ENCODE peak calls at places on chromosome 5, in four cellular contexts. T is glutamatergic neuron, Q is endothelial cell, H is HFFc6. W is an unnamed sample.

GRCh38 chr5:111668713-111669112 is 88.3 kb downstream of the NREP start:
- DNase-seq in T (no peak), Q (no peak), H (peak), W (no peak)

GRCh38 chr5:157026789-157027424 is 32.0 kb downstream of the HAVCR1 start:
- DNase-seq in T (no peak), Q (no peak), H (no peak), W (no peak)

GRCh38 chr5:119355636-119356383 is at the start of gene TNFAIP8:
- DNase-seq in T (peak), Q (peak), H (peak), W (peak)

GRCh38 chr5:37774912-37775483 is 64.8 kb downstream of the GDNF start:
- DNase-seq in T (no peak), Q (no peak), H (peak), W (no peak)

GRCh38 chr5:127386557-127386956 is 96.0 kb downstream of the MEGF10 start:
- DNase-seq in T (no peak), Q (no peak), H (peak), W (no peak)

GRCh38 chr5:116626945-116627679 is 52.5 kb upstream of the SEMA6A start:
- DNase-seq in T (no peak), Q (no peak), H (no peak), W (no peak)

GRCh38 chr5:73892806-73893205 is 266.8 kb downstream of the ARHGEF28 start:
- DNase-seq in T (no peak), Q (no peak), H (peak), W (no peak)

GRCh38 chr5:173515526-173515925 is 100.9 kb downstream of the BOD1 start:
- DNase-seq in T (no peak), Q (no peak), H (peak), W (no peak)

GRCh38 chr5:41793156-41793770 is 77.0 kb downstream of the OXCT1 start:
- DNase-seq in T (no peak), Q (no peak), H (peak), W (no peak)

GRCh38 chr5:170896779-170897178 is 35.0 kb downstream of the RANBP17 start:
- DNase-seq in T (peak), Q (peak), H (no peak), W (no peak)

DNA sequence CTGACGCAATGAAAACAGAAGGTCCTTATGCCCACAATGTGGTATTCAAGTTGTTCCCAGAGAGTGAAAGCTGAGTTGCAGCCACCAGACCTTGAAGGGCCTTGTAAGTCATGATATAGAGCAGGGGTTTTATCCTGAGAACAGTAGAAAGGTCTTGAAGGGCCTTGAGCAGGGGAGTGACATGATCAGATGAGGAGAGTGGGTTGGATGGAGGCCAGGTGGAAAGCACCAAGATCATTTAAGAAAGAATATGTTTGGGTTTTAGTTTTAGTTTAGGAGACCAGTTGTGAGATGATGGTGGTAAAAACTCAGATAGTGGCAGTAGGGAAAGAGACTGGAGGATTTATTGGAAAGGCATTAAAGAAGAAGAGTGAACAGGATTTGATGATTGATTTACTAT is 5.9 kb downstream of the ITGA2 start:
- DNase-seq in T (no peak), Q (no peak), H (no peak), W (no peak)
- TF ChIP-seq CTCF in T (no peak), Q (no peak), H (no peak), W (no peak)

GRCh38 chr5:65035212-65036206 is 266.8 kb downstream of the CWC27 start:
- DNase-seq in T (peak), Q (peak), H (peak), W (peak)
- TF ChIP-seq CTCF in T (peak), Q (no peak), H (no peak), W (no peak)

GRCh38 chr5:180291234-180291940 is 496 bp downstream of the MAPK9 start:
- DNase-seq in T (peak), Q (peak), H (no peak), W (no peak)
- TF ChIP-seq CTCF in T (no peak), Q (no peak), H (peak), W (no peak)

GRCh38 chr5:120447706-120448239 is 16.3 kb upstream of the PRR16 start:
- DNase-seq in T (no peak), Q (no peak), H (no peak), W (no peak)
- TF ChIP-seq CTCF in T (no peak), Q (no peak), H (peak), W (no peak)

GRCh38 chr5:91302335-91302734 is 80.8 kb downstream of the ARRDC3 start:
- DNase-seq in T (no peak), Q (no peak), H (no peak), W (no peak)
- TF ChIP-seq CTCF in T (no peak), Q (no peak), H (peak), W (no peak)

GRCh38 chr5:69007086-69007672 is 86.6 kb upstream of the SLC30A5 start:
- DNase-seq in T (no peak), Q (no peak), H (no peak), W (no peak)

GRCh38 chr5:69001605-69002004 is 92.2 kb upstream of the SLC30A5 start:
- DNase-seq in T (no peak), Q (no peak), H (no peak), W (no peak)

GRCh38 chr5:69006030-69006429 is 87.8 kb upstream of the SLC30A5 start:
- DNase-seq in T (no peak), Q (no peak), H (no peak), W (no peak)

GRCh38 chr5:69007726-69008368 is 86.0 kb upstream of the SLC30A5 start:
- DNase-seq in T (peak), Q (peak), H (peak), W (peak)

DNA sequence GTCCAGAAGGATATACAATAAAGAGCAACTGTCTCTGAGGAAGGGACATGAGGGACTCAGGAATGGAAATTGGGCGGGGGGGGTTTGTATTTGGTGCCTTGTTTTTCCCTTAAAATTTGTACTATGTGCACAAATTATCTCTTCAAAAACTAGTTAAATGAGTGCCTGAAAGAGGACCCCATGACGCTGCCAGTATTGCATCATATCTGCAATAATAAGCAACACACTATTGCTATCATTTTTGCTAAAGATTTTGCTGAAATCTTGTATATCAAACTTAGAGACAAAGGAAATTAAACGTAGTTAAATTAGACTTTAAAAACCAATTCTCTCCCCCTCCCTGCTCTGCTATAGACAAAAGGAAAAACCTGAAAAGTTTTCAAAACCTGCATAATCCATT is 89.7 kb upstream of the SLC30A5 start:
- DNase-seq in T (no peak), Q (no peak), H (no peak), W (no peak)
- TF ChIP-seq CTCF in T (no peak), Q (no peak), H (no peak), W (no peak)

DNA sequence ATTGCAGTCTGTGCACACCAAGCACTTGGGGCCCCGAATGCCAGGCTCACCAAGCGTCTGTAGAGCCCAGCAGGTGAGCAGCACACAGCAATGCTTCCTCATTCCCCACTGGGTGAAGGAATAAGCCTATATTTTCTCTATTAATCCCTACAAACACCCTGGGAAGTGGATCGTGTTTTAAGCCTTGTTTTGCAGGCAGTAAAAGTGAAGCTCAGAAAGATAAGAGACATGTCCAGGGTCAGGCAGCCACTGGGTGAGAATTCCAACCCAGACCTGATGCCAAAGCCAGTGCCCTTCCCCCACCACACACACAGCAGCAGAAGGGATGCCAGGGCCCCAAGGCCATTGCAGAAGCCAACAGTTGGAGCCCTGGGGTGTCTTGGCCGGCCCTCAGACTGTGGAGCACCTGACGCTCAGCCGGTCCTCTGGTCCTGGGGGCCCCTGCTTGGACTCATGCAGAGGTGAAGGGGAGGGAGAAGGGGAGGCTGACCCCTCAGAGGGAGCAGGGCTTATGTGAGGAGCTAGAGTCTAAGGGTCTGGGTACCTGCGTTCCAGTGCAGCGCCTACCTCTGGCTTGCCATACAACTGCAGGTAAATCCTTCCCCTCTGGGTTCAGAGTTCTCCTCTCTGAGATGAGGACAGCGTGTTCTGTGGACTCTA is 26.3 kb upstream of the SYNPO start:
- DNase-seq in T (no peak), Q (no peak), H (no peak), W (no peak)
- TF ChIP-seq CTCF in T (peak), Q (peak), H (peak), W (no peak)

GRCh38 chr5:178466342-178466741 is 123.9 kb downstream of the COL23A1 start:
- DNase-seq in T (no peak), Q (no peak), H (no peak), W (no peak)
- TF ChIP-seq CTCF in T (no peak), Q (no peak), H (no peak), W (no peak)

GRCh38 chr5:104179057-104179456 is 616.5 kb upstream of the NUDT12 start:
- DNase-seq in T (no peak), Q (peak), H (peak), W (no peak)
- TF ChIP-seq CTCF in T (peak), Q (peak), H (peak), W (no peak)